ENCODE peak calls at places on chromosomes 5 and 9, in nine cellular contexts. One of them, this sample, is unnamed.

GRCh38 chr5:171509467-171509866 is 90.0 kb downstream of the FGF18 start:
- DNase-seq in stimulated activated CD4-positive, alpha-beta T cell treated with anti-CD3 and anti-CD28 coated beads, Interleukin-4, amount 100 ng/mL, for 1 hour: no peak
- DNase-seq in T1000: no peak
- DNase-seq in KBM-7: no peak
- DNase-seq in erythroblast: no peak
- DNase-seq in occipital lobe: no peak
- DNase-seq in bronchial epithelial cell: no peak
- DNase-seq in nephron progenitor cell: no peak
- DNase-seq in activated naive CD4-positive, alpha-beta T cell treated with anti-CD3 and anti-CD28 coated beads, Interleukin-2, amount 10 ng/mL, durations not matched to agents 7 days and 5 days: no peak
- DNase-seq in this sample: no peak

GRCh38 chr9:16687678-16688369 is 182.6 kb downstream of the BNC2 start:
- DNase-seq in erythroblast: no peak
- DNase-seq in activated naive CD4-positive, alpha-beta T cell treated with anti-CD3 and anti-CD28 coated beads, Interleukin-2, amount 10 ng/mL, durations not matched to agents 7 days and 5 days: no peak
- DNase-seq in bronchial epithelial cell: no peak
- DNase-seq in nephron progenitor cell: no peak
- DNase-seq in occipital lobe: no peak
- DNase-seq in stimulated activated CD4-positive, alpha-beta T cell treated with anti-CD3 and anti-CD28 coated beads, Interleukin-4, amount 100 ng/mL, for 1 hour: no peak
- DNase-seq in T1000: no peak
- DNase-seq in KBM-7: no peak
- DNase-seq in this sample: no peak

GRCh38 chr5:172771439-172772111 is 580 bp upstream of the DUSP1 start:
- DNase-seq in stimulated activated CD4-positive, alpha-beta T cell treated with anti-CD3 and anti-CD28 coated beads, Interleukin-4, amount 100 ng/mL, for 1 hour: no peak
- DNase-seq in erythroblast: peak; percentile 87
- DNase-seq in nephron progenitor cell: no peak
- DNase-seq in activated naive CD4-positive, alpha-beta T cell treated with anti-CD3 and anti-CD28 coated beads, Interleukin-2, amount 10 ng/mL, durations not matched to agents 7 days and 5 days: no peak
- DNase-seq in KBM-7: no peak
- DNase-seq in occipital lobe: peak; percentile 46
- DNase-seq in T1000: no peak
- DNase-seq in bronchial epithelial cell: peak; percentile 38
- DNase-seq in this sample: peak; percentile 69

GRCh38 chr5:102594192-102594591 is 95.4 kb upstream of the SLCO6A1 start:
- DNase-seq in bronchial epithelial cell: no peak
- DNase-seq in KBM-7: no peak
- DNase-seq in erythroblast: no peak
- DNase-seq in stimulated activated CD4-positive, alpha-beta T cell treated with anti-CD3 and anti-CD28 coated beads, Interleukin-4, amount 100 ng/mL, for 1 hour: no peak
- DNase-seq in nephron progenitor cell: no peak
- DNase-seq in occipital lobe: no peak
- DNase-seq in activated naive CD4-positive, alpha-beta T cell treated with anti-CD3 and anti-CD28 coated beads, Interleukin-2, amount 10 ng/mL, durations not matched to agents 7 days and 5 days: no peak
- DNase-seq in T1000: no peak
- DNase-seq in this sample: no peak

GRCh38 chr5:54701179-54701578 is 183.6 kb downstream of the SNX18 start:
- DNase-seq in occipital lobe: no peak
- DNase-seq in activated naive CD4-positive, alpha-beta T cell treated with anti-CD3 and anti-CD28 coated beads, Interleukin-2, amount 10 ng/mL, durations not matched to agents 7 days and 5 days: no peak
- DNase-seq in erythroblast: no peak
- DNase-seq in KBM-7: no peak
- DNase-seq in nephron progenitor cell: no peak
- DNase-seq in T1000: peak; percentile 55
- DNase-seq in stimulated activated CD4-positive, alpha-beta T cell treated with anti-CD3 and anti-CD28 coated beads, Interleukin-4, amount 100 ng/mL, for 1 hour: no peak
- DNase-seq in bronchial epithelial cell: peak; percentile 98
- DNase-seq in this sample: no peak

GRCh38 chr5:53333160-53333559 is 147.3 kb upstream of the FST start:
- DNase-seq in erythroblast: no peak
- DNase-seq in occipital lobe: no peak
- DNase-seq in bronchial epithelial cell: peak; percentile 99
- DNase-seq in KBM-7: no peak
- DNase-seq in activated naive CD4-positive, alpha-beta T cell treated with anti-CD3 and anti-CD28 coated beads, Interleukin-2, amount 10 ng/mL, durations not matched to agents 7 days and 5 days: no peak
- DNase-seq in T1000: no peak
- DNase-seq in stimulated activated CD4-positive, alpha-beta T cell treated with anti-CD3 and anti-CD28 coated beads, Interleukin-4, amount 100 ng/mL, for 1 hour: no peak
- DNase-seq in nephron progenitor cell: no peak
- DNase-seq in this sample: no peak

GRCh38 chr5:54329731-54330709 is 19.6 kb upstream of the ARL15 start:
- DNase-seq in T1000: peak; percentile 47
- DNase-seq in occipital lobe: no peak
- DNase-seq in activated naive CD4-positive, alpha-beta T cell treated with anti-CD3 and anti-CD28 coated beads, Interleukin-2, amount 10 ng/mL, durations not matched to agents 7 days and 5 days: no peak
- DNase-seq in stimulated activated CD4-positive, alpha-beta T cell treated with anti-CD3 and anti-CD28 coated beads, Interleukin-4, amount 100 ng/mL, for 1 hour: no peak
- DNase-seq in erythroblast: no peak
- DNase-seq in KBM-7: no peak
- DNase-seq in nephron progenitor cell: no peak
- DNase-seq in bronchial epithelial cell: peak; percentile 91
- DNase-seq in this sample: no peak

GRCh38 chr5:145180341-145180740 is 654.8 kb downstream of the PRELID2 start:
- DNase-seq in erythroblast: no peak
- DNase-seq in activated naive CD4-positive, alpha-beta T cell treated with anti-CD3 and anti-CD28 coated beads, Interleukin-2, amount 10 ng/mL, durations not matched to agents 7 days and 5 days: no peak
- DNase-seq in KBM-7: no peak
- DNase-seq in T1000: no peak
- DNase-seq in bronchial epithelial cell: no peak
- DNase-seq in occipital lobe: no peak
- DNase-seq in stimulated activated CD4-positive, alpha-beta T cell treated with anti-CD3 and anti-CD28 coated beads, Interleukin-4, amount 100 ng/mL, for 1 hour: no peak
- DNase-seq in nephron progenitor cell: peak; percentile 5
- DNase-seq in this sample: no peak

GRCh38 chr9:22240619-22241018 is 206.0 kb upstream of the DMRTA1 start:
- DNase-seq in activated naive CD4-positive, alpha-beta T cell treated with anti-CD3 and anti-CD28 coated beads, Interleukin-2, amount 10 ng/mL, durations not matched to agents 7 days and 5 days: no peak
- DNase-seq in bronchial epithelial cell: peak; percentile 73
- DNase-seq in T1000: no peak
- DNase-seq in stimulated activated CD4-positive, alpha-beta T cell treated with anti-CD3 and anti-CD28 coated beads, Interleukin-4, amount 100 ng/mL, for 1 hour: no peak
- DNase-seq in nephron progenitor cell: no peak
- DNase-seq in occipital lobe: no peak
- DNase-seq in erythroblast: no peak
- DNase-seq in KBM-7: no peak
- DNase-seq in this sample: no peak

GRCh38 chr5:4375640-4376039 is 764.5 kb upstream of the ADAMTS16 start:
- DNase-seq in bronchial epithelial cell: no peak
- DNase-seq in stimulated activated CD4-positive, alpha-beta T cell treated with anti-CD3 and anti-CD28 coated beads, Interleukin-4, amount 100 ng/mL, for 1 hour: no peak
- DNase-seq in nephron progenitor cell: no peak
- DNase-seq in T1000: no peak
- DNase-seq in occipital lobe: no peak
- DNase-seq in activated naive CD4-positive, alpha-beta T cell treated with anti-CD3 and anti-CD28 coated beads, Interleukin-2, amount 10 ng/mL, durations not matched to agents 7 days and 5 days: no peak
- DNase-seq in erythroblast: no peak
- DNase-seq in KBM-7: no peak
- DNase-seq in this sample: no peak

GRCh38 chr5:180648658-180649296 is 623 bp downstream of the FLT4 start:
- DNase-seq in stimulated activated CD4-positive, alpha-beta T cell treated with anti-CD3 and anti-CD28 coated beads, Interleukin-4, amount 100 ng/mL, for 1 hour: peak; percentile 36
- DNase-seq in erythroblast: no peak
- DNase-seq in nephron progenitor cell: peak; percentile 80
- DNase-seq in KBM-7: peak; percentile 26
- DNase-seq in bronchial epithelial cell: no peak
- DNase-seq in activated naive CD4-positive, alpha-beta T cell treated with anti-CD3 and anti-CD28 coated beads, Interleukin-2, amount 10 ng/mL, durations not matched to agents 7 days and 5 days: peak; percentile 32
- DNase-seq in occipital lobe: no peak
- DNase-seq in T1000: no peak
- DNase-seq in this sample: no peak

GRCh38 chr5:14029185-14029584 is 84.7 kb upstream of the DNAH5 start:
- DNase-seq in bronchial epithelial cell: peak; percentile 36
- DNase-seq in nephron progenitor cell: no peak
- DNase-seq in erythroblast: no peak
- DNase-seq in occipital lobe: no peak
- DNase-seq in KBM-7: no peak
- DNase-seq in activated naive CD4-positive, alpha-beta T cell treated with anti-CD3 and anti-CD28 coated beads, Interleukin-2, amount 10 ng/mL, durations not matched to agents 7 days and 5 days: no peak
- DNase-seq in T1000: no peak
- DNase-seq in stimulated activated CD4-positive, alpha-beta T cell treated with anti-CD3 and anti-CD28 coated beads, Interleukin-4, amount 100 ng/mL, for 1 hour: no peak
- DNase-seq in this sample: no peak

GRCh38 chr5:33059081-33059480 is 348.0 kb downstream of the NPR3 start:
- DNase-seq in nephron progenitor cell: no peak
- DNase-seq in T1000: no peak
- DNase-seq in erythroblast: no peak
- DNase-seq in occipital lobe: no peak
- DNase-seq in activated naive CD4-positive, alpha-beta T cell treated with anti-CD3 and anti-CD28 coated beads, Interleukin-2, amount 10 ng/mL, durations not matched to agents 7 days and 5 days: no peak
- DNase-seq in stimulated activated CD4-positive, alpha-beta T cell treated with anti-CD3 and anti-CD28 coated beads, Interleukin-4, amount 100 ng/mL, for 1 hour: no peak
- DNase-seq in bronchial epithelial cell: peak; percentile 73
- DNase-seq in KBM-7: no peak
- DNase-seq in this sample: no peak

GRCh38 chr5:175124251-175124813 is 319.6 kb downstream of the DRD1 start:
- DNase-seq in activated naive CD4-positive, alpha-beta T cell treated with anti-CD3 and anti-CD28 coated beads, Interleukin-2, amount 10 ng/mL, durations not matched to agents 7 days and 5 days: no peak
- DNase-seq in T1000: no peak
- DNase-seq in occipital lobe: no peak
- DNase-seq in KBM-7: no peak
- DNase-seq in bronchial epithelial cell: no peak
- DNase-seq in nephron progenitor cell: no peak
- DNase-seq in stimulated activated CD4-positive, alpha-beta T cell treated with anti-CD3 and anti-CD28 coated beads, Interleukin-4, amount 100 ng/mL, for 1 hour: no peak
- DNase-seq in erythroblast: no peak
- DNase-seq in this sample: no peak

GRCh38 chr5:6096101-6096500 is 282.2 kb downstream of the MED10 start:
- DNase-seq in occipital lobe: no peak
- DNase-seq in activated naive CD4-positive, alpha-beta T cell treated with anti-CD3 and anti-CD28 coated beads, Interleukin-2, amount 10 ng/mL, durations not matched to agents 7 days and 5 days: no peak
- DNase-seq in nephron progenitor cell: no peak
- DNase-seq in erythroblast: no peak
- DNase-seq in T1000: no peak
- DNase-seq in KBM-7: no peak
- DNase-seq in stimulated activated CD4-positive, alpha-beta T cell treated with anti-CD3 and anti-CD28 coated beads, Interleukin-4, amount 100 ng/mL, for 1 hour: no peak
- DNase-seq in bronchial epithelial cell: no peak
- DNase-seq in this sample: no peak

GRCh38 chr9:124792976-124793594 is 16.2 kb downstream of the OLFML2A start:
- DNase-seq in erythroblast: no peak
- DNase-seq in T1000: no peak
- DNase-seq in activated naive CD4-positive, alpha-beta T cell treated with anti-CD3 and anti-CD28 coated beads, Interleukin-2, amount 10 ng/mL, durations not matched to agents 7 days and 5 days: no peak
- DNase-seq in nephron progenitor cell: no peak
- DNase-seq in occipital lobe: no peak
- DNase-seq in bronchial epithelial cell: no peak
- DNase-seq in KBM-7: no peak
- DNase-seq in stimulated activated CD4-positive, alpha-beta T cell treated with anti-CD3 and anti-CD28 coated beads, Interleukin-4, amount 100 ng/mL, for 1 hour: no peak
- DNase-seq in this sample: no peak

GRCh38 chr9:131279927-131280530 is 3.7 kb upstream of the FAM78A start:
- DNase-seq in KBM-7: no peak
- DNase-seq in stimulated activated CD4-positive, alpha-beta T cell treated with anti-CD3 and anti-CD28 coated beads, Interleukin-4, amount 100 ng/mL, for 1 hour: no peak
- DNase-seq in nephron progenitor cell: no peak
- DNase-seq in T1000: no peak
- DNase-seq in bronchial epithelial cell: no peak
- DNase-seq in erythroblast: no peak
- DNase-seq in occipital lobe: peak; percentile 49
- DNase-seq in activated naive CD4-positive, alpha-beta T cell treated with anti-CD3 and anti-CD28 coated beads, Interleukin-2, amount 10 ng/mL, durations not matched to agents 7 days and 5 days: no peak
- DNase-seq in this sample: no peak

GRCh38 chr5:57441557-57441956 is 41.1 kb downstream of the ACTBL2 start:
- DNase-seq in bronchial epithelial cell: peak; percentile 77
- DNase-seq in stimulated activated CD4-positive, alpha-beta T cell treated with anti-CD3 and anti-CD28 coated beads, Interleukin-4, amount 100 ng/mL, for 1 hour: no peak
- DNase-seq in T1000: peak; percentile 75
- DNase-seq in occipital lobe: no peak
- DNase-seq in nephron progenitor cell: no peak
- DNase-seq in activated naive CD4-positive, alpha-beta T cell treated with anti-CD3 and anti-CD28 coated beads, Interleukin-2, amount 10 ng/mL, durations not matched to agents 7 days and 5 days: no peak
- DNase-seq in erythroblast: peak; percentile 31
- DNase-seq in KBM-7: no peak
- DNase-seq in this sample: no peak

GRCh38 chr9:89757776-89758528 is 153.1 kb downstream of the GADD45G start:
- DNase-seq in occipital lobe: no peak
- DNase-seq in bronchial epithelial cell: no peak
- DNase-seq in nephron progenitor cell: no peak
- DNase-seq in KBM-7: no peak
- DNase-seq in stimulated activated CD4-positive, alpha-beta T cell treated with anti-CD3 and anti-CD28 coated beads, Interleukin-4, amount 100 ng/mL, for 1 hour: no peak
- DNase-seq in activated naive CD4-positive, alpha-beta T cell treated with anti-CD3 and anti-CD28 coated beads, Interleukin-2, amount 10 ng/mL, durations not matched to agents 7 days and 5 days: no peak
- DNase-seq in erythroblast: no peak
- DNase-seq in T1000: no peak
- DNase-seq in this sample: no peak

GRCh38 chr5:473344-474192 is 30.6 kb downstream of the EXOC3 start:
- DNase-seq in KBM-7: peak; percentile 57
- DNase-seq in stimulated activated CD4-positive, alpha-beta T cell treated with anti-CD3 and anti-CD28 coated beads, Interleukin-4, amount 100 ng/mL, for 1 hour: peak; percentile 40
- DNase-seq in T1000: peak; percentile 50
- DNase-seq in bronchial epithelial cell: peak; percentile 29
- DNase-seq in occipital lobe: no peak
- DNase-seq in activated naive CD4-positive, alpha-beta T cell treated with anti-CD3 and anti-CD28 coated beads, Interleukin-2, amount 10 ng/mL, durations not matched to agents 7 days and 5 days: peak; percentile 52
- DNase-seq in erythroblast: peak; percentile 36
- DNase-seq in nephron progenitor cell: peak; percentile 58
- DNase-seq in this sample: peak; percentile 50

GRCh38 chr9:93080406-93080805 is 15.6 kb upstream of the CARD19 start:
- DNase-seq in erythroblast: no peak
- DNase-seq in occipital lobe: no peak
- DNase-seq in stimulated activated CD4-positive, alpha-beta T cell treated with anti-CD3 and anti-CD28 coated beads, Interleukin-4, amount 100 ng/mL, for 1 hour: no peak
- DNase-seq in activated naive CD4-positive, alpha-beta T cell treated with anti-CD3 and anti-CD28 coated beads, Interleukin-2, amount 10 ng/mL, durations not matched to agents 7 days and 5 days: peak; percentile 14
- DNase-seq in nephron progenitor cell: no peak
- DNase-seq in bronchial epithelial cell: no peak
- DNase-seq in T1000: no peak
- DNase-seq in KBM-7: no peak
- DNase-seq in this sample: no peak

GRCh38 chr5:8844206-8844605 is 701.7 kb downstream of the SEMA5A start:
- DNase-seq in KBM-7: no peak
- DNase-seq in nephron progenitor cell: no peak
- DNase-seq in T1000: no peak
- DNase-seq in occipital lobe: no peak
- DNase-seq in erythroblast: no peak
- DNase-seq in bronchial epithelial cell: no peak
- DNase-seq in activated naive CD4-positive, alpha-beta T cell treated with anti-CD3 and anti-CD28 coated beads, Interleukin-2, amount 10 ng/mL, durations not matched to agents 7 days and 5 days: no peak
- DNase-seq in stimulated activated CD4-positive, alpha-beta T cell treated with anti-CD3 and anti-CD28 coated beads, Interleukin-4, amount 100 ng/mL, for 1 hour: no peak
- DNase-seq in this sample: no peak

GRCh38 chr5:137190031-137190430 is 309.1 kb downstream of the SPOCK1 start:
- DNase-seq in occipital lobe: no peak
- DNase-seq in nephron progenitor cell: no peak
- DNase-seq in T1000: no peak
- DNase-seq in stimulated activated CD4-positive, alpha-beta T cell treated with anti-CD3 and anti-CD28 coated beads, Interleukin-4, amount 100 ng/mL, for 1 hour: no peak
- DNase-seq in activated naive CD4-positive, alpha-beta T cell treated with anti-CD3 and anti-CD28 coated beads, Interleukin-2, amount 10 ng/mL, durations not matched to agents 7 days and 5 days: no peak
- DNase-seq in bronchial epithelial cell: no peak
- DNase-seq in erythroblast: no peak
- DNase-seq in KBM-7: no peak
- DNase-seq in this sample: no peak

GRCh38 chr5:169970911-169971436 is 9.3 kb downstream of the INSYN2B start:
- DNase-seq in nephron progenitor cell: no peak
- DNase-seq in occipital lobe: no peak
- DNase-seq in T1000: peak; percentile 70
- DNase-seq in KBM-7: no peak
- DNase-seq in bronchial epithelial cell: peak; percentile 87
- DNase-seq in activated naive CD4-positive, alpha-beta T cell treated with anti-CD3 and anti-CD28 coated beads, Interleukin-2, amount 10 ng/mL, durations not matched to agents 7 days and 5 days: no peak
- DNase-seq in erythroblast: no peak
- DNase-seq in stimulated activated CD4-positive, alpha-beta T cell treated with anti-CD3 and anti-CD28 coated beads, Interleukin-4, amount 100 ng/mL, for 1 hour: no peak
- DNase-seq in this sample: no peak

GRCh38 chr5:1460054-1460682 is 14.9 kb upstream of the SLC6A3 start:
- DNase-seq in activated naive CD4-positive, alpha-beta T cell treated with anti-CD3 and anti-CD28 coated beads, Interleukin-2, amount 10 ng/mL, durations not matched to agents 7 days and 5 days: no peak
- DNase-seq in stimulated activated CD4-positive, alpha-beta T cell treated with anti-CD3 and anti-CD28 coated beads, Interleukin-4, amount 100 ng/mL, for 1 hour: no peak
- DNase-seq in nephron progenitor cell: no peak
- DNase-seq in T1000: no peak
- DNase-seq in bronchial epithelial cell: no peak
- DNase-seq in KBM-7: no peak
- DNase-seq in occipital lobe: no peak
- DNase-seq in erythroblast: no peak
- DNase-seq in this sample: no peak

GRCh38 chr9:134688231-134688630 is 46.6 kb downstream of the COL5A1 start:
- DNase-seq in erythroblast: no peak
- DNase-seq in activated naive CD4-positive, alpha-beta T cell treated with anti-CD3 and anti-CD28 coated beads, Interleukin-2, amount 10 ng/mL, durations not matched to agents 7 days and 5 days: no peak
- DNase-seq in occipital lobe: no peak
- DNase-seq in bronchial epithelial cell: no peak
- DNase-seq in stimulated activated CD4-positive, alpha-beta T cell treated with anti-CD3 and anti-CD28 coated beads, Interleukin-4, amount 100 ng/mL, for 1 hour: no peak
- DNase-seq in T1000: no peak
- DNase-seq in KBM-7: no peak
- DNase-seq in nephron progenitor cell: no peak
- DNase-seq in this sample: no peak

GRCh38 chr5:69493235-69493925 is 790 bp downstream of the OCLN start:
- DNase-seq in stimulated activated CD4-positive, alpha-beta T cell treated with anti-CD3 and anti-CD28 coated beads, Interleukin-4, amount 100 ng/mL, for 1 hour: peak; percentile 6
- DNase-seq in occipital lobe: no peak
- DNase-seq in T1000: no peak
- DNase-seq in nephron progenitor cell: peak; percentile 63
- DNase-seq in KBM-7: peak; percentile 62
- DNase-seq in activated naive CD4-positive, alpha-beta T cell treated with anti-CD3 and anti-CD28 coated beads, Interleukin-2, amount 10 ng/mL, durations not matched to agents 7 days and 5 days: peak; percentile 32
- DNase-seq in erythroblast: peak; percentile 38
- DNase-seq in bronchial epithelial cell: no peak
- DNase-seq in this sample: no peak

GRCh38 chr5:132180134-132180745 is 47.4 kb downstream of the P4HA2 start:
- DNase-seq in occipital lobe: no peak
- DNase-seq in erythroblast: peak; percentile 71
- DNase-seq in bronchial epithelial cell: peak; percentile 65
- DNase-seq in KBM-7: peak; percentile 85
- DNase-seq in nephron progenitor cell: no peak
- DNase-seq in activated naive CD4-positive, alpha-beta T cell treated with anti-CD3 and anti-CD28 coated beads, Interleukin-2, amount 10 ng/mL, durations not matched to agents 7 days and 5 days: no peak
- DNase-seq in T1000: peak; percentile 2
- DNase-seq in stimulated activated CD4-positive, alpha-beta T cell treated with anti-CD3 and anti-CD28 coated beads, Interleukin-4, amount 100 ng/mL, for 1 hour: no peak
- DNase-seq in this sample: peak; percentile 15

GRCh38 chr5:51810592-51810991 is 427.3 kb downstream of the ISL1 start:
- DNase-seq in bronchial epithelial cell: peak; percentile 99
- DNase-seq in erythroblast: no peak
- DNase-seq in activated naive CD4-positive, alpha-beta T cell treated with anti-CD3 and anti-CD28 coated beads, Interleukin-2, amount 10 ng/mL, durations not matched to agents 7 days and 5 days: no peak
- DNase-seq in KBM-7: no peak
- DNase-seq in T1000: peak; percentile 15
- DNase-seq in stimulated activated CD4-positive, alpha-beta T cell treated with anti-CD3 and anti-CD28 coated beads, Interleukin-4, amount 100 ng/mL, for 1 hour: no peak
- DNase-seq in nephron progenitor cell: no peak
- DNase-seq in occipital lobe: no peak
- DNase-seq in this sample: no peak

GRCh38 chr9:129442791-129443511 is 177.9 kb downstream of the C9orf50 start:
- DNase-seq in nephron progenitor cell: no peak
- DNase-seq in T1000: no peak
- DNase-seq in erythroblast: no peak
- DNase-seq in KBM-7: no peak
- DNase-seq in stimulated activated CD4-positive, alpha-beta T cell treated with anti-CD3 and anti-CD28 coated beads, Interleukin-4, amount 100 ng/mL, for 1 hour: no peak
- DNase-seq in bronchial epithelial cell: no peak
- DNase-seq in occipital lobe: no peak
- DNase-seq in activated naive CD4-positive, alpha-beta T cell treated with anti-CD3 and anti-CD28 coated beads, Interleukin-2, amount 10 ng/mL, durations not matched to agents 7 days and 5 days: no peak
- DNase-seq in this sample: no peak

GRCh38 chr5:134136771-134137170 is 22.3 kb downstream of the TCF7 start:
- DNase-seq in bronchial epithelial cell: no peak
- DNase-seq in T1000: no peak
- DNase-seq in activated naive CD4-positive, alpha-beta T cell treated with anti-CD3 and anti-CD28 coated beads, Interleukin-2, amount 10 ng/mL, durations not matched to agents 7 days and 5 days: no peak
- DNase-seq in erythroblast: no peak
- DNase-seq in nephron progenitor cell: peak; percentile 0
- DNase-seq in KBM-7: no peak
- DNase-seq in stimulated activated CD4-positive, alpha-beta T cell treated with anti-CD3 and anti-CD28 coated beads, Interleukin-4, amount 100 ng/mL, for 1 hour: no peak
- DNase-seq in occipital lobe: no peak
- DNase-seq in this sample: no peak